ENCODE peak calls at places on chromosome 16, in ten cellular contexts. U, H, V, B, S, A, P, E, F and X are unnamed samples.

GRCh38 chr16:17939723-17940122 is 396.8 kb downstream of the NPIPA8 start:
- DNase-seq in B (no peak), P (no peak), S (no peak), F (no peak), U (no peak), V (no peak), A (no peak), H (no peak), E (no peak), X (no peak)

GRCh38 chr16:17784073-17784472 is 313.3 kb upstream of the XYLT1 start:
- DNase-seq in B (peak; percentile 7), H (no peak), E (peak; percentile 70), A (no peak), V (no peak), U (no peak), F (no peak), S (no peak), P (no peak), X (peak; percentile 10)

GRCh38 chr16:67922221-67922620 is 9.4 kb downstream of the CTRL start:
- DNase-seq in S (no peak), E (no peak), F (no peak), A (no peak), H (no peak), U (no peak), V (no peak), B (no peak), P (no peak), X (no peak)

GRCh38 chr16:67187175-67187900 is 2.6 kb downstream of the EXOC3L1 start:
- DNase-seq in P (no peak), E (no peak), V (no peak), B (no peak), A (no peak), F (no peak), H (no peak), U (no peak), S (no peak), X (no peak)

GRCh38 chr16:67228034-67228785 is 1.3 kb downstream of the TMEM208 start:
- DNase-seq in H (no peak), A (no peak), B (no peak), E (peak; percentile 25), P (no peak), F (no peak), U (no peak), V (no peak), S (no peak), X (no peak)

GRCh38 chr16:68468849-68469248 is 20.5 kb upstream of the SMPD3 start:
- DNase-seq in S (no peak), F (no peak), U (no peak), B (no peak), V (no peak), P (no peak), E (no peak), A (no peak), H (no peak), X (no peak)

GRCh38 chr16:66014221-66014620 is 352.3 kb upstream of the CDH5 start:
- DNase-seq in A (no peak), P (no peak), F (no peak), E (no peak), B (no peak), H (no peak), V (no peak), S (no peak), U (no peak), X (no peak)

GRCh38 chr16:83615553-83615952 is 192.2 kb upstream of the HSBP1 start:
- DNase-seq in V (no peak), A (no peak), S (no peak), E (no peak), B (no peak), P (no peak), H (no peak), U (no peak), F (no peak), X (no peak)

GRCh38 chr16:77788196-77789084 is at the start of gene VAT1L:
- DNase-seq in P (no peak), A (no peak), V (no peak), E (peak; percentile 89), H (no peak), F (peak; percentile 23), B (peak; percentile 44), S (peak; percentile 48), U (no peak), X (no peak)
- H3K4me3 ChIP-seq in P (no peak within 1 kb of the TSS), A (peak within 1 kb of the TSS; percentile 50), V (peak within 1 kb of the TSS; percentile 56), E (peak within 1 kb of the TSS; percentile 75), H (no peak within 1 kb of the TSS), F (peak within 1 kb of the TSS; percentile 70), B (peak within 1 kb of the TSS; percentile 45), S (peak within 1 kb of the TSS; percentile 58), U (peak within 1 kb of the TSS; percentile 44), X (no peak within 1 kb of the TSS)

GRCh38 chr16:57530104-57530522 is 6.3 kb downstream of the CCDC102A start:
- DNase-seq in A (no peak), F (no peak), E (peak; percentile 64), S (peak; percentile 78), B (no peak), P (no peak), V (no peak), H (no peak), U (no peak), X (no peak)

GRCh38 chr16:57527027-57527426 is 9.3 kb downstream of the CCDC102A start:
- DNase-seq in F (no peak), V (no peak), E (no peak), H (no peak), U (no peak), B (no peak), P (no peak), A (no peak), S (no peak), X (no peak)

GRCh38 chr16:57527610-57528360 is 8.6 kb downstream of the CCDC102A start:
- DNase-seq in S (no peak), H (no peak), B (no peak), E (no peak), P (no peak), F (no peak), U (no peak), V (no peak), A (no peak), X (no peak)

GRCh38 chr16:57529324-57530103 is 6.9 kb downstream of the CCDC102A start:
- DNase-seq in V (no peak), A (no peak), E (no peak), U (no peak), F (no peak), S (no peak), B (no peak), H (no peak), P (no peak), X (no peak)

DNA sequence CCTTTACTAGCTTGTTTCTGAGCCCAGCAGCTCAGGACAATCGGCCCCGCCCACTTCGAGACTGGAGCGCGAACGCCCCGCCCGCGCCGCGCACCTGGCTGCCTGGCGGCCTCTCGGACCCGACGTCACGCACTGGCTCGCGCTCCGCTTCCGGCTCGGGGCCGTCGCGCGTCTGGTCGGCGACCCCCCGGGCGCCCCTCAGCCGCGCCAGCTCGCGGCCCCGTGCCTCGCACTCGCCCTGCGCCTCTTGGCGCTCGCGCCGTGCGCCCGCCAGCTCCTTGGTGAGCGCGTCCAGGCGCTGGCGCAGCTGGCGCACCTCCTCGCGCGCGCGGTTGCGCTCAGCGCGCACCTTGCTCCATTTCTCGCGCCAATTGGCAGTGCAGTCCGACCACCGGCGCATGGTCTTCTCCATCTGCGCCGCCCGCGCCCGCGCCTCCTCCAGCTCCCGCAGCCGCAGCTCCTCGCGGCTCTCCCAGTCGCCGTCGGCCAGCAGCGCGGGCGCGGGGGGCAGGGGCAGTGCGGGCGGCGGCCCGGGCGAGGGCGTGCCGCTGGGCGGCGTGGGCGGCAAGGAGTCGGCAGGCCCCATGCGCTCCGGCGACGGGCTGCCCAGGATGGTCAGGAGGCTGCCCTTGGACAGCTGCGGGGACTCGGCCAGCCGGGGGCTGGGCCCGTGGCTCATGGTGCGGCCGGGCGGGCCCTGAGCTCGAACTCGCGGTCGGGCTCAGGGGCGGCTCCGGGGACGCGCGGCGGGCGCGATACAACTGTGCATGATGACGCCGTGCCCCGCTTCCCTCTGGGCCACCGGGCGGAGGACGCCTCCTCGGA is 7.7 kb downstream of the CCDC102A start:
- DNase-seq in P (no peak), U (no peak), E (peak; percentile 95), F (no peak), B (no peak), H (no peak), A (no peak), S (no peak), V (no peak), X (no peak)
- H3K4me3 ChIP-seq in P (no peak overlapping the region), U (no peak overlapping the region), E (no peak overlapping the region), F (no peak overlapping the region), B (no peak overlapping the region), H (no peak overlapping the region), A (no peak overlapping the region), S (no peak overlapping the region), V (no peak overlapping the region), X (no peak overlapping the region)

DNA sequence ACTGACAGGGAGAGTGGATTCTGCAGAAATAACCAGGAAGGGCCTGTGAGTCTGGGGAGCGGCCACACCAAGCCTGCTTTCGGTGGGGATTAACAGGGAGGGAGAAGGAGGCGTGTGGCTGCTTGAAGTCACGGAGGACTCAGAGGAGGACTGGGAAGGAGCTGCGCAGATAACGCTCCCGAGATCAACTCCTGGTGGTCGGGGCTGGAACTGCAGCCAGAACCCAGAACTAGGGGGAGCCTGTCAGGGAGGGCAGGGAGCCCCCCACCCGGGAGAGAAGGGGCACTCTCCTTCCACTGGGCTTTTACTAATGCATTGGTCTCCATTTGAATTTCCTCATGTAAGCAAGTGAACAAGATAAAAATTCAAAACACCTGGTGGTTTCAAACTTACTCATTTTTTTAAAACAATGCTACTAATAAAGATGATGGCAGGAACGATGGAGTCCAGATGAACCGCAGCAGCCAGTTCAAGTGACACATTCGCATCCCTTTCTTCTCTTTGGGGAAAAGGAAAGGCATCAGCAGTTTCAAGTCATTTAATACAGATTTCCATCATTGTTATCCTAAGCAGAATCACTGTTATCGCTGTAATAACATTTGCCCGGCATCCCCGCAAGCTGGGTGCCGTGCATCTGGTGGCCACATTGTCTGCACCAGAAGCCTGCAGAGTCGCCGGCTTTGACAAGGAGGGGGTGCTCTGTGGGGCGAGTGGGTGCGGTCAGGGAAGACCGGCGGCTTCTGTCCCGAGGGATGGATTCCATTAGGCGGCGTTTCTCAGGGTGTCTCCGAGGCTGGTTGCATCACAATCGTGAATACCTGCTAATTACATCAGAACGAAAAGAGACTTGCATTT is 183.0 kb downstream of the FOXL1 start:
- DNase-seq in S (peak; percentile 71), U (no peak), F (peak; percentile 62), E (peak; percentile 93), P (peak; percentile 7), B (peak; percentile 69), A (peak; percentile 49), H (no peak), V (peak; percentile 47), X (no peak)
- H3K4me3 ChIP-seq in S (peak overlapping the region; percentile 34), U (no peak overlapping the region), F (peak overlapping the region; percentile 17), E (no peak overlapping the region), P (no peak overlapping the region), B (peak overlapping the region; percentile 24), A (no peak overlapping the region), H (no peak overlapping the region), V (no peak overlapping the region), X (no peak overlapping the region)

GRCh38 chr16:62068747-62069146 is 32.5 kb upstream of the CDH8 start:
- DNase-seq in E (peak; percentile 56), V (no peak), H (no peak), U (no peak), P (no peak), S (no peak), A (no peak), B (peak; percentile 24), F (no peak), X (no peak)

GRCh38 chr16:62066747-62067146 is 30.5 kb upstream of the CDH8 start:
- DNase-seq in P (no peak), U (no peak), F (no peak), A (no peak), S (no peak), E (no peak), B (no peak), H (no peak), V (no peak), X (no peak)

GRCh38 chr16:62064173-62064572 is 27.9 kb upstream of the CDH8 start:
- DNase-seq in H (no peak), E (peak; percentile 66), F (no peak), A (no peak), B (no peak), P (no peak), S (no peak), U (no peak), V (no peak), X (no peak)

GRCh38 chr16:62067981-62068380 is 31.7 kb upstream of the CDH8 start:
- DNase-seq in E (no peak), A (no peak), V (no peak), B (no peak), P (no peak), S (no peak), U (no peak), H (no peak), F (no peak), X (no peak)

DNA sequence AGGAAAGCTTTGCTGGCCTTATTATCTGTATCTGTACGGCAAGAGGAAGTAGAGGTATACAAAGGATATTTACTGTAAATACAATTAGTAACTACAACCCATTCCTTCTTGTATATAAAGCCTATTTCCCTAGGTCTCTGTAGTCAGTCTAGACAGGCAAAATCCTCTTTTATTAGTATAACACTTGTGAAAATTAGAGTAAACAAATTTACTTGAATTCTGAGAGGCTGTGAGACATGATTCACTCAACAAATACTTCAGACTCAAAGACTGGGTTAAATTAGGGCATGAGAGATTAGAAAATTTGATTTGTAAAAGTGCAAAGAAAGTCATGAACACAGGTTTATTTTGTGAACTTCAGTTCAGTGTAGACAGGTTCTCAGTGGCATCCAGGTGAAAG is 30.9 kb upstream of the CDH8 start:
- DNase-seq in B (no peak), P (no peak), H (no peak), V (no peak), E (no peak), S (no peak), U (no peak), F (no peak), A (no peak), X (no peak)
- H3K4me3 ChIP-seq in B (no peak overlapping the region), P (no peak overlapping the region), H (no peak overlapping the region), V (no peak overlapping the region), E (no peak overlapping the region), S (no peak overlapping the region), U (no peak overlapping the region), F (no peak overlapping the region), A (no peak overlapping the region), X (no peak overlapping the region)